ENCODE peak calls at places on chromosomes 3 and 15, in eight cellular contexts. One of them, this sample, is unnamed.

GRCh38 chr15:78105541-78106241 is 13.3 kb downstream of the SH2D7 start:
- DNase-seq in GM23248: no peak
- DNase-seq in fibroblast of lung: peak
- DNase-seq in neuronal stem cell: no peak
- DNase-seq in IMR-90: peak
- DNase-seq in endodermal cell: no peak
- DNase-seq in SK-N-SH: no peak
- DNase-seq in endothelial cell of umbilical vein: peak
- DNase-seq in this sample: no peak

GRCh38 chr15:63277893-63278505 is 594 bp downstream of the APH1B start:
- DNase-seq in GM23248: peak
- DNase-seq in fibroblast of lung: no peak
- DNase-seq in neuronal stem cell: no peak
- DNase-seq in IMR-90: no peak
- DNase-seq in endodermal cell: peak
- DNase-seq in SK-N-SH: no peak
- DNase-seq in endothelial cell of umbilical vein: peak
- DNase-seq in this sample: peak

GRCh38 chr15:85748729-85749128 is 46.0 kb downstream of the KLHL25 start:
- DNase-seq in GM23248: no peak
- DNase-seq in fibroblast of lung: no peak
- DNase-seq in neuronal stem cell: no peak
- DNase-seq in IMR-90: no peak
- DNase-seq in endodermal cell: peak
- DNase-seq in SK-N-SH: peak
- DNase-seq in endothelial cell of umbilical vein: no peak
- DNase-seq in this sample: no peak

GRCh38 chr3:108602935-108603294 is 13.4 kb downstream of the DZIP3 start:
- DNase-seq in GM23248: no peak
- DNase-seq in fibroblast of lung: no peak
- DNase-seq in neuronal stem cell: no peak
- DNase-seq in IMR-90: no peak
- DNase-seq in endodermal cell: no peak
- DNase-seq in SK-N-SH: no peak
- DNase-seq in endothelial cell of umbilical vein: no peak
- DNase-seq in this sample: no peak

GRCh38 chr15:72179950-72180581 is 17.5 kb downstream of the GRAMD2A start:
- DNase-seq in GM23248: no peak
- DNase-seq in fibroblast of lung: no peak
- DNase-seq in neuronal stem cell: no peak
- DNase-seq in IMR-90: no peak
- DNase-seq in endodermal cell: peak
- DNase-seq in SK-N-SH: no peak
- DNase-seq in endothelial cell of umbilical vein: no peak
- DNase-seq in this sample: no peak

GRCh38 chr3:194688207-194688711 is 2.6 kb downstream of the FAM43A start:
- DNase-seq in GM23248: peak
- DNase-seq in fibroblast of lung: peak
- DNase-seq in neuronal stem cell: peak
- DNase-seq in IMR-90: peak
- DNase-seq in endodermal cell: peak
- DNase-seq in SK-N-SH: peak
- DNase-seq in endothelial cell of umbilical vein: peak
- DNase-seq in this sample: peak

GRCh38 chr3:154122096-154122911 is 1.1 kb downstream of the ARHGEF26 start:
- DNase-seq in GM23248: peak
- DNase-seq in fibroblast of lung: no peak
- DNase-seq in neuronal stem cell: peak
- DNase-seq in IMR-90: no peak
- DNase-seq in endodermal cell: peak
- DNase-seq in SK-N-SH: peak
- DNase-seq in endothelial cell of umbilical vein: peak
- DNase-seq in this sample: no peak

GRCh38 chr3:181715601-181716340 is 4.0 kb downstream of the SOX2 start:
- DNase-seq in GM23248: no peak
- DNase-seq in fibroblast of lung: peak
- DNase-seq in neuronal stem cell: no peak
- DNase-seq in IMR-90: no peak
- DNase-seq in endodermal cell: peak
- DNase-seq in SK-N-SH: no peak
- DNase-seq in endothelial cell of umbilical vein: no peak
- DNase-seq in this sample: no peak

GRCh38 chr3:161560006-161560637 is 63.5 kb downstream of the OTOL1 start:
- DNase-seq in GM23248: peak
- DNase-seq in fibroblast of lung: peak
- DNase-seq in neuronal stem cell: peak
- DNase-seq in IMR-90: peak
- DNase-seq in endodermal cell: peak
- DNase-seq in SK-N-SH: peak
- DNase-seq in endothelial cell of umbilical vein: no peak
- DNase-seq in this sample: peak

GRCh38 chr15:100691321-100691720 is 88.9 kb downstream of the ASB7 start:
- DNase-seq in GM23248: no peak
- DNase-seq in fibroblast of lung: no peak
- DNase-seq in neuronal stem cell: no peak
- DNase-seq in IMR-90: no peak
- DNase-seq in endodermal cell: no peak
- DNase-seq in SK-N-SH: no peak
- DNase-seq in endothelial cell of umbilical vein: no peak
- DNase-seq in this sample: no peak

GRCh38 chr3:14780927-14781507 is 37.7 kb upstream of the FGD5 start:
- DNase-seq in GM23248: peak
- DNase-seq in fibroblast of lung: peak
- DNase-seq in neuronal stem cell: peak
- DNase-seq in IMR-90: peak
- DNase-seq in endodermal cell: peak
- DNase-seq in SK-N-SH: no peak
- DNase-seq in endothelial cell of umbilical vein: peak
- DNase-seq in this sample: peak

GRCh38 chr3:24018784-24019570 is 73.9 kb downstream of the NR1D2 start:
- DNase-seq in GM23248: no peak
- DNase-seq in fibroblast of lung: no peak
- DNase-seq in neuronal stem cell: no peak
- DNase-seq in IMR-90: no peak
- DNase-seq in endodermal cell: peak
- DNase-seq in SK-N-SH: no peak
- DNase-seq in endothelial cell of umbilical vein: no peak
- DNase-seq in this sample: no peak

GRCh38 chr15:101201411-101202174 is 50.3 kb downstream of the CHSY1 start:
- DNase-seq in GM23248: peak
- DNase-seq in fibroblast of lung: peak
- DNase-seq in neuronal stem cell: peak
- DNase-seq in IMR-90: peak
- DNase-seq in endodermal cell: peak
- DNase-seq in SK-N-SH: peak
- DNase-seq in endothelial cell of umbilical vein: peak
- DNase-seq in this sample: peak

GRCh38 chr3:65939841-65940246 is 98.9 kb downstream of the MAGI1 start:
- DNase-seq in GM23248: peak
- DNase-seq in fibroblast of lung: no peak
- DNase-seq in neuronal stem cell: no peak
- DNase-seq in IMR-90: no peak
- DNase-seq in endodermal cell: peak
- DNase-seq in SK-N-SH: no peak
- DNase-seq in endothelial cell of umbilical vein: no peak
- DNase-seq in this sample: no peak

GRCh38 chr3:99012051-99012450 is 110.6 kb upstream of the DCBLD2 start:
- DNase-seq in GM23248: peak
- DNase-seq in fibroblast of lung: peak
- DNase-seq in neuronal stem cell: no peak
- DNase-seq in IMR-90: peak
- DNase-seq in endodermal cell: no peak
- DNase-seq in SK-N-SH: no peak
- DNase-seq in endothelial cell of umbilical vein: no peak
- DNase-seq in this sample: peak

GRCh38 chr3:158709666-158710083 is 22.6 kb downstream of the RARRES1 start:
- DNase-seq in GM23248: peak
- DNase-seq in fibroblast of lung: peak
- DNase-seq in neuronal stem cell: no peak
- DNase-seq in IMR-90: peak
- DNase-seq in endodermal cell: no peak
- DNase-seq in SK-N-SH: no peak
- DNase-seq in endothelial cell of umbilical vein: peak
- DNase-seq in this sample: peak

GRCh38 chr3:133991637-133992036 is 38.1 kb downstream of the SLCO2A1 start:
- DNase-seq in GM23248: peak
- DNase-seq in fibroblast of lung: peak
- DNase-seq in neuronal stem cell: no peak
- DNase-seq in IMR-90: no peak
- DNase-seq in endodermal cell: peak
- DNase-seq in SK-N-SH: no peak
- DNase-seq in endothelial cell of umbilical vein: peak
- DNase-seq in this sample: peak

GRCh38 chr3:64150527-64151238 is 74.6 kb downstream of the PRICKLE2 start:
- DNase-seq in GM23248: peak
- DNase-seq in fibroblast of lung: peak
- DNase-seq in neuronal stem cell: no peak
- DNase-seq in IMR-90: peak
- DNase-seq in endodermal cell: no peak
- DNase-seq in SK-N-SH: peak
- DNase-seq in endothelial cell of umbilical vein: peak
- DNase-seq in this sample: peak

GRCh38 chr15:94670436-94671034 is 439.2 kb downstream of the MCTP2 start:
- DNase-seq in GM23248: peak
- DNase-seq in fibroblast of lung: peak
- DNase-seq in neuronal stem cell: peak
- DNase-seq in IMR-90: peak
- DNase-seq in endodermal cell: no peak
- DNase-seq in SK-N-SH: peak
- DNase-seq in endothelial cell of umbilical vein: peak
- DNase-seq in this sample: peak
- H3K4me3 ChIP-seq in GM23248: no peak
- H3K4me3 ChIP-seq in fibroblast of lung: no peak
- H3K4me3 ChIP-seq in neuronal stem cell: no peak
- H3K4me3 ChIP-seq in IMR-90: no peak
- H3K4me3 ChIP-seq in endodermal cell: no peak
- H3K4me3 ChIP-seq in SK-N-SH: peak
- H3K4me3 ChIP-seq in endothelial cell of umbilical vein: no peak
- H3K4me3 ChIP-seq in this sample: no peak

GRCh38 chr3:111850481-111850880 is 8.6 kb upstream of the PHLDB2 start:
- DNase-seq in GM23248: peak
- DNase-seq in fibroblast of lung: peak
- DNase-seq in neuronal stem cell: no peak
- DNase-seq in IMR-90: peak
- DNase-seq in endodermal cell: no peak
- DNase-seq in SK-N-SH: no peak
- DNase-seq in endothelial cell of umbilical vein: peak
- DNase-seq in this sample: peak

GRCh38 chr3:111848246-111848645 is 10.8 kb upstream of the PHLDB2 start:
- DNase-seq in GM23248: peak
- DNase-seq in fibroblast of lung: no peak
- DNase-seq in neuronal stem cell: no peak
- DNase-seq in IMR-90: no peak
- DNase-seq in endodermal cell: no peak
- DNase-seq in SK-N-SH: no peak
- DNase-seq in endothelial cell of umbilical vein: no peak
- DNase-seq in this sample: no peak

GRCh38 chr3:111848778-111849177 is 10.3 kb upstream of the PHLDB2 start:
- DNase-seq in GM23248: no peak
- DNase-seq in fibroblast of lung: no peak
- DNase-seq in neuronal stem cell: no peak
- DNase-seq in IMR-90: no peak
- DNase-seq in endodermal cell: no peak
- DNase-seq in SK-N-SH: no peak
- DNase-seq in endothelial cell of umbilical vein: no peak
- DNase-seq in this sample: no peak

GRCh38 chr3:111846717-111847116 is 12.3 kb upstream of the PHLDB2 start:
- DNase-seq in GM23248: peak
- DNase-seq in fibroblast of lung: peak
- DNase-seq in neuronal stem cell: no peak
- DNase-seq in IMR-90: peak
- DNase-seq in endodermal cell: no peak
- DNase-seq in SK-N-SH: no peak
- DNase-seq in endothelial cell of umbilical vein: peak
- DNase-seq in this sample: peak

GRCh38 chr3:111845996-111846395 is 13.1 kb upstream of the PHLDB2 start:
- DNase-seq in GM23248: peak
- DNase-seq in fibroblast of lung: peak
- DNase-seq in neuronal stem cell: no peak
- DNase-seq in IMR-90: peak
- DNase-seq in endodermal cell: no peak
- DNase-seq in SK-N-SH: no peak
- DNase-seq in endothelial cell of umbilical vein: peak
- DNase-seq in this sample: peak
- H3K9ac ChIP-seq in GM23248: peak
- H3K9ac ChIP-seq in fibroblast of lung: no peak
- H3K9ac ChIP-seq in neuronal stem cell: no peak
- H3K9ac ChIP-seq in IMR-90: no peak
- H3K9ac ChIP-seq in endodermal cell: no peak
- H3K9ac ChIP-seq in SK-N-SH: no peak
- H3K9ac ChIP-seq in endothelial cell of umbilical vein: peak
- H3K9ac ChIP-seq in this sample: no peak

DNA sequence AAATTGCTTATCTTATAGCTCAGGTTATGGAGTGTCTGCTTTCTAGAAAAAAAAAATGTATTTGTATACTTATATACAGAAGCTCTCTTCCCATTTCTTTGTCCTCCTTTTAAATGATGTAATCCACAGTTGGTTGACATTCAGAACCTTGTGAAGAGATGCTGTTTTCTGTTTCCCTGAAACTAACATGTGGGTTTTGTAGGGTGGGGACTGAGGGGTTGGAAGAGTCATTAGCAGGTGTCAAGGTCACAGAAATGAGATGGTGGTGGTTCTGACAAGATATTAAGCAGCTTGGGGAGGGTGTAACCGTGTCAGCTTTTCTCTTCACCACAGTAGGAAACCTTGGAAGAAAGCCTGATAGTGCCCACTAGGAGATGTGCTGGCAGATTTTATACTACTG is 2.4 kb downstream of the RASA2 start:
- DNase-seq in GM23248: peak
- DNase-seq in fibroblast of lung: no peak
- DNase-seq in neuronal stem cell: no peak
- DNase-seq in IMR-90: no peak
- DNase-seq in endodermal cell: no peak
- DNase-seq in SK-N-SH: no peak
- DNase-seq in endothelial cell of umbilical vein: no peak
- DNase-seq in this sample: no peak
- H3K4me3 ChIP-seq in GM23248: peak
- H3K4me3 ChIP-seq in fibroblast of lung: no peak
- H3K4me3 ChIP-seq in neuronal stem cell: no peak
- H3K4me3 ChIP-seq in IMR-90: no peak
- H3K4me3 ChIP-seq in endodermal cell: peak
- H3K4me3 ChIP-seq in SK-N-SH: no peak
- H3K4me3 ChIP-seq in endothelial cell of umbilical vein: no peak
- H3K4me3 ChIP-seq in this sample: no peak

DNA sequence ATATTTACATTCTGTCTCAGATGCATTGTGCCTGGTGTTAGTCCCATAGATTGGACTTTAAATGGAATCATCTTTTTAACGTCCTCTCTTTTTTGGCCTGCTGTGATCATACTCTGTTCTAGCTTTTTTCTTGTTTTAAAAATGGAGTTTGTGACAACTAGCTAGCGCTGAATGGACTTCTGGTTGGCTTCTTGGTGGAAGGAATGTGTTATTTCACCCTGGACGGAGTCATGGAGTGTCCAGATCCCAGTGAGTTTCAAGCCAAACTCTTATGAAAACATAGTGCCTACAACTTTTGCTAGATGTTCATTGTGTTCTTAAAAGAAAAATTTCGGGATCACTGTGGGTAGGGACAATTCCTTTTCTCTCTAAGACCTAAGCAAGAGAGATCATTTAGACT is 192.6 kb downstream of the TCF12 start:
- DNase-seq in GM23248: no peak
- DNase-seq in fibroblast of lung: no peak
- DNase-seq in neuronal stem cell: no peak
- DNase-seq in IMR-90: no peak
- DNase-seq in endodermal cell: no peak
- DNase-seq in SK-N-SH: no peak
- DNase-seq in endothelial cell of umbilical vein: no peak
- DNase-seq in this sample: no peak
- H3K9ac ChIP-seq in GM23248: no peak
- H3K9ac ChIP-seq in fibroblast of lung: no peak
- H3K9ac ChIP-seq in neuronal stem cell: no peak
- H3K9ac ChIP-seq in IMR-90: no peak
- H3K9ac ChIP-seq in endodermal cell: no peak
- H3K9ac ChIP-seq in SK-N-SH: no peak
- H3K9ac ChIP-seq in endothelial cell of umbilical vein: no peak
- H3K9ac ChIP-seq in this sample: no peak